ENCODE peak calls at places on chromosomes 1 and 21, in five cellular contexts. G is nephron progenitor cell, D is body of pancreas, T is HL-60, Q is dorsolateral prefrontal cortex. H is an unnamed sample.

GRCh38 chr1:203461717-203462116 is 13.9 kb upstream of the PRELP start:
- DNase-seq in T (no peak), Q (no peak), D (no peak), G (no peak), H (no peak)

GRCh38 chr1:205933672-205934618 is 9.3 kb downstream of the SLC26A9 start:
- DNase-seq in G (no peak), Q (no peak), D (peak), T (peak), H (no peak)

GRCh38 chr1:55012661-55013060 is 13.9 kb downstream of the BSND start:
- DNase-seq in D (no peak), Q (peak), G (no peak), T (no peak), H (no peak)

GRCh38 chr1:72827285-72827684 is 544.9 kb upstream of the NEGR1 start:
- DNase-seq in D (no peak), Q (no peak), G (no peak), T (peak), H (no peak)

GRCh38 chr21:45460011-45460565 is 55.1 kb downstream of the COL18A1 start:
- DNase-seq in D (no peak), T (no peak), G (no peak), Q (peak), H (peak)

GRCh38 chr21:36706482-36706852 is 7.6 kb downstream of the SIM2 start:
- DNase-seq in T (no peak), D (no peak), G (no peak), Q (no peak), H (no peak)

GRCh38 chr1:48109390-48110009 is 112.3 kb upstream of the TRABD2B start:
- DNase-seq in Q (no peak), T (no peak), G (peak), D (peak), H (no peak)

GRCh38 chr1:237932806-237933205 is 42.1 kb upstream of the ZP4 start:
- DNase-seq in T (no peak), D (no peak), G (no peak), Q (no peak), H (no peak)

GRCh38 chr1:151158311-151158710 is 1.9 kb downstream of the TNFAIP8L2 start:
- DNase-seq in D (no peak), G (no peak), T (no peak), Q (no peak), H (peak)

GRCh38 chr1:30635386-30635975 is 87.9 kb downstream of the MATN1 start:
- DNase-seq in G (no peak), T (no peak), Q (no peak), D (no peak), H (no peak)

GRCh38 chr1:37449936-37450335 is 24.4 kb upstream of the ZC3H12A start:
- DNase-seq in D (peak), G (no peak), T (peak), Q (no peak), H (peak)

GRCh38 chr1:3355894-3356826 is 98.3 kb upstream of the ARHGEF16 start:
- DNase-seq in T (no peak), G (no peak), Q (no peak), D (no peak), H (no peak)

GRCh38 chr1:78104322-78104721 is 58.6 kb downstream of the GIPC2 start:
- DNase-seq in G (no peak), Q (no peak), T (no peak), D (no peak), H (no peak)

GRCh38 chr1:211518330-211519289 is 26.6 kb upstream of the RD3 start:
- DNase-seq in Q (no peak), G (no peak), D (no peak), T (no peak), H (no peak)

GRCh38 chr1:185448591-185449186 is 131.6 kb upstream of the IVNS1ABP start:
- DNase-seq in Q (no peak), T (no peak), G (no peak), D (no peak), H (no peak)

GRCh38 chr1:228149341-228150020 is at the start of gene GJC2:
- DNase-seq in G (peak), D (no peak), T (no peak), Q (peak), H (no peak)

GRCh38 chr1:64686828-64687724 is 57.8 kb upstream of the RAVER2 start:
- DNase-seq in Q (no peak), G (peak), T (no peak), D (peak), H (no peak)

GRCh38 chr1:9442986-9443385 is 96.3 kb upstream of the SLC25A33 start:
- DNase-seq in Q (no peak), T (no peak), G (no peak), D (no peak), H (no peak)
- TF ChIP-seq CTCF in Q (no peak), T (no peak), G (no peak), D (no peak), H (no peak)

DNA sequence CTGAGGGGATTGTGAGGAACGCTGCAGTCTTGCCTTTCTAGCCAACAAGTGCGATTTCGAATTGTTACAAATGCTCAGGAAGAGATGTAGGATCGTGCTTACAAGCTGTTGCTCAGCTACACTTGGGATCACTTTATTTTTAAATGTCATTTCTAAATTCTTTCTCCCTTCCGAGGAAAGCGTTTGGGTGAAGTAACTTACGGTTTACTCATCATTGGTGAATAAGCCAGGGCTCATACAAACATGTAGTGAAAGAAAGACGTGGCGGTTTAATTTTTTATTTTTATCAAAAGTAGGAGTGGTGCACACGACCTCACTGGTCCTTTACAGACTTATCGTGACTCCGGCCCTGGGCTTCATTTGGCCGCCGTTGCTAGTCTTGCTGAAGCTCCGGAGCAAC is 386.6 kb downstream of the KIF26B start:
- DNase-seq in T (no peak), D (no peak), G (no peak), Q (no peak), H (no peak)
- TF ChIP-seq CTCF in T (no peak), D (no peak), G (no peak), Q (no peak), H (no peak)

GRCh38 chr1:6347641-6348487 is 45.7 kb downstream of the ACOT7 start:
- DNase-seq in Q (no peak), G (peak), T (peak), D (peak), H (no peak)
- TF ChIP-seq CTCF in Q (no peak), G (peak), T (peak), D (peak), H (peak)

GRCh38 chr1:58836396-58836795 is 52.5 kb upstream of the JUN start:
- DNase-seq in G (no peak), T (no peak), Q (no peak), D (no peak), H (peak)
- TF ChIP-seq CTCF in G (no peak), T (no peak), Q (no peak), D (no peak), H (no peak)

H was measured in CD14-positive monocyte.